ENCODE peak calls at places on chromosomes 6 and 20, in ten cellular contexts. G is left cardiac atrium; C is GF-D8; W is neural crest cell; Q is stimulated activated CD8-positive, alpha-beta memory T cell treated with anti-CD3 and anti-CD28 coated beads, Interleukin-4, amount 100 ng/mL, for 1 hour; I is stimulated activated CD4-positive, alpha-beta T cell treated with anti-CD3 and anti-CD28 coated beads, Interleukin-4, amount 100 ng/mL, for 1 hour; Z is NCI-H1092; O is mammary epithelial cell; L is pancreas; X is nucleus accumbens. D is an unnamed sample.

GRCh38 chr6:107154131-107154906 is 39.0 kb upstream of the BEND3 start:
- DNase-seq in L (peak), O (no peak), W (peak), Q (no peak), Z (peak), C (no peak), X (no peak), G (no peak), I (no peak), D (no peak)

GRCh38 chr20:24979036-24979960 is 13.3 kb downstream of the APMAP start:
- DNase-seq in C (no peak), X (no peak), I (no peak), Q (no peak), Z (no peak), L (no peak), O (no peak), G (no peak), W (no peak), D (no peak)

GRCh38 chr6:90021701-90022100 is 127.4 kb downstream of the GJA10 start:
- DNase-seq in I (no peak), G (no peak), C (no peak), Z (peak), W (no peak), X (no peak), L (no peak), O (no peak), Q (no peak), D (no peak)

GRCh38 chr6:158028876-158029275 is 47.2 kb downstream of the SYNJ2 start:
- DNase-seq in Z (no peak), Q (no peak), L (no peak), I (no peak), C (no peak), W (no peak), G (no peak), X (no peak), O (no peak), D (no peak)

GRCh38 chr6:109428889-109429477 is 11.4 kb downstream of the PPIL6 start:
- DNase-seq in L (no peak), X (no peak), G (no peak), Q (no peak), W (no peak), O (no peak), Z (no peak), C (no peak), I (no peak), D (no peak)

GRCh38 chr20:35443003-35443402 is 5.0 kb upstream of the GDF5 start:
- DNase-seq in G (no peak), W (no peak), Q (no peak), Z (no peak), O (no peak), X (no peak), L (no peak), C (no peak), I (no peak), D (no peak)

GRCh38 chr6:45419574-45420082 is 41.9 kb upstream of the SUPT3H start:
- DNase-seq in I (peak), X (peak), Z (no peak), Q (peak), O (peak), C (peak), G (peak), L (peak), W (peak), D (peak)

GRCh38 chr6:159844737-159845645 is 44.9 kb downstream of the PNLDC1 start:
- DNase-seq in L (no peak), I (no peak), C (no peak), X (no peak), G (no peak), O (no peak), Q (no peak), W (no peak), Z (no peak), D (no peak)